ENCODE peak calls at places on chromosomes 4 and X, in five cellular contexts. S is HT-29, Q is NCI-H2029, X is amygdala, P is AG04449. A is an unnamed sample.

GRCh38 chrX:130636277-130636676 is 234.5 kb downstream of the RBMX2 start:
- DNase-seq in P (no peak), Q (no peak), S (no peak), X (no peak), A (no peak)

GRCh38 chr4:7295201-7295916 is 103.0 kb downstream of the SORCS2 start:
- DNase-seq in Q (peak), X (peak), P (no peak), S (no peak), A (no peak)

GRCh38 chr4:7867701-7868429 is 71.8 kb downstream of the AFAP1 start:
- DNase-seq in X (no peak), Q (no peak), S (no peak), P (no peak), A (no peak)

GRCh38 chr4:153901220-153901619 is 112.3 kb upstream of the SFRP2 start:
- DNase-seq in Q (no peak), S (no peak), X (no peak), P (no peak), A (no peak)

GRCh38 chrX:38142598-38142997 is 78.1 kb downstream of the SRPX start:
- DNase-seq in P (peak), X (no peak), Q (no peak), S (no peak), A (no peak)

GRCh38 chrX:42818151-42818921 is 40.4 kb upstream of the PPP1R2C start:
- DNase-seq in P (no peak), X (no peak), S (no peak), Q (no peak), A (no peak)

GRCh38 chr4:84389406-84389805 is 109.7 kb downstream of the NKX6-1 start:
- DNase-seq in P (no peak), Q (no peak), S (peak), X (no peak), A (no peak)

GRCh38 chrX:39401483-39402110 is 600.3 kb downstream of the MID1IP1 start:
- DNase-seq in X (no peak), S (no peak), P (no peak), Q (no peak), A (no peak)

GRCh38 chr4:40377462-40378385 is 42.6 kb downstream of the CHRNA9 start:
- DNase-seq in S (peak), Q (no peak), X (no peak), P (no peak), A (no peak)

A was measured in activated CD8-positive, alpha-beta T cell treated with anti-CD3 and anti-CD28 coated beads, Interleukin-2, amount 10 ng/mL, durations not matched to agents 7 days and 5 days.